ENCODE peak calls at places on chromosomes 6 and 20, in five cellular contexts. One of them, this sample, is unnamed.

GRCh38 chr20:62387219-62387913 is 463 bp downstream of the RPS21 start:
- DNase-seq in psoas muscle: no peak
- DNase-seq in K562: no peak
- DNase-seq in ascending aorta: no peak
- DNase-seq in retinal pigment epithelial cell: no peak
- DNase-seq in this sample: no peak

GRCh38 chr6:94300424-94301144 is 881.2 kb upstream of the EPHA7 start:
- DNase-seq in psoas muscle: no peak
- DNase-seq in K562: no peak
- DNase-seq in ascending aorta: no peak
- DNase-seq in retinal pigment epithelial cell: no peak
- DNase-seq in this sample: no peak

GRCh38 chr6:150656156-150656555 is 56.5 kb downstream of the PLEKHG1 start:
- DNase-seq in psoas muscle: no peak
- DNase-seq in K562: no peak
- DNase-seq in ascending aorta: no peak
- DNase-seq in retinal pigment epithelial cell: no peak
- DNase-seq in this sample: no peak

GRCh38 chr6:30842754-30843610 is 41.3 kb upstream of the DDR1 start:
- DNase-seq in psoas muscle: no peak
- DNase-seq in K562: peak; percentile 40
- DNase-seq in ascending aorta: no peak
- DNase-seq in retinal pigment epithelial cell: no peak
- DNase-seq in this sample: no peak

GRCh38 chr6:166435574-166435973 is 52.8 kb upstream of the MPC1 start:
- DNase-seq in psoas muscle: no peak
- DNase-seq in K562: no peak
- DNase-seq in ascending aorta: no peak
- DNase-seq in retinal pigment epithelial cell: no peak
- DNase-seq in this sample: no peak

GRCh38 chr20:32179515-32179914 is 28.0 kb downstream of the PLAGL2 start:
- DNase-seq in psoas muscle: no peak
- DNase-seq in K562: no peak
- DNase-seq in ascending aorta: no peak
- DNase-seq in retinal pigment epithelial cell: no peak
- DNase-seq in this sample: no peak

GRCh38 chr20:58888521-58889333 is 36.2 kb downstream of the GNAS start:
- DNase-seq in psoas muscle: peak; percentile 83
- DNase-seq in K562: peak; percentile 79
- DNase-seq in ascending aorta: peak; percentile 45
- DNase-seq in retinal pigment epithelial cell: no peak
- DNase-seq in this sample: peak; percentile 93

GRCh38 chr6:137802408-137803182 is 64.5 kb upstream of the TNFAIP3 start:
- DNase-seq in psoas muscle: no peak
- DNase-seq in K562: no peak
- DNase-seq in ascending aorta: no peak
- DNase-seq in retinal pigment epithelial cell: no peak
- DNase-seq in this sample: no peak

GRCh38 chr6:52543729-52544324 is 33.0 kb downstream of the TRAM2 start:
- DNase-seq in psoas muscle: no peak
- DNase-seq in K562: no peak
- DNase-seq in ascending aorta: no peak
- DNase-seq in retinal pigment epithelial cell: no peak
- DNase-seq in this sample: no peak

GRCh38 chr6:87700729-87701675 is 1.0 kb downstream of the AKIRIN2 start:
- DNase-seq in psoas muscle: peak; percentile 41
- DNase-seq in K562: peak; percentile 88
- DNase-seq in ascending aorta: no peak
- DNase-seq in retinal pigment epithelial cell: no peak
- DNase-seq in this sample: peak; percentile 69

GRCh38 chr20:44976698-44977097 is 10.4 kb downstream of the STK4 start:
- DNase-seq in psoas muscle: no peak
- DNase-seq in K562: no peak
- DNase-seq in ascending aorta: no peak
- DNase-seq in retinal pigment epithelial cell: no peak
- DNase-seq in this sample: no peak

GRCh38 chr20:62404761-62405107 is 2.4 kb downstream of the CABLES2 start:
- DNase-seq in psoas muscle: no peak
- DNase-seq in K562: no peak
- DNase-seq in ascending aorta: no peak
- DNase-seq in retinal pigment epithelial cell: no peak
- DNase-seq in this sample: no peak

GRCh38 chr6:154488802-154489437 is 21.6 kb downstream of the CNKSR3 start:
- DNase-seq in psoas muscle: no peak
- DNase-seq in K562: no peak
- DNase-seq in ascending aorta: no peak
- DNase-seq in retinal pigment epithelial cell: no peak
- DNase-seq in this sample: no peak

GRCh38 chr20:51434556-51435256 is 107.8 kb downstream of the NFATC2 start:
- DNase-seq in psoas muscle: no peak
- DNase-seq in K562: peak; percentile 13
- DNase-seq in ascending aorta: no peak
- DNase-seq in retinal pigment epithelial cell: no peak
- DNase-seq in this sample: no peak

GRCh38 chr20:61117725-61118124 is 134.3 kb upstream of the CDH4 start:
- DNase-seq in psoas muscle: no peak
- DNase-seq in K562: no peak
- DNase-seq in ascending aorta: no peak
- DNase-seq in retinal pigment epithelial cell: no peak
- DNase-seq in this sample: no peak

GRCh38 chr20:43963872-43964791 is 49.5 kb downstream of the TOX2 start:
- DNase-seq in psoas muscle: peak; percentile 44
- DNase-seq in K562: no peak
- DNase-seq in ascending aorta: no peak
- DNase-seq in retinal pigment epithelial cell: no peak
- DNase-seq in this sample: no peak

GRCh38 chr6:127897437-127897836 is 3.4 kb downstream of the THEMIS start:
- DNase-seq in psoas muscle: no peak
- DNase-seq in K562: no peak
- DNase-seq in ascending aorta: no peak
- DNase-seq in retinal pigment epithelial cell: peak; percentile 52
- DNase-seq in this sample: no peak

GRCh38 chr6:82570083-82570482 is 206.5 kb downstream of the TPBG start:
- DNase-seq in psoas muscle: no peak
- DNase-seq in K562: no peak
- DNase-seq in ascending aorta: no peak
- DNase-seq in retinal pigment epithelial cell: no peak
- DNase-seq in this sample: no peak

GRCh38 chr20:3092611-3093379 is 8.3 kb upstream of the AVP start:
- DNase-seq in psoas muscle: peak; percentile 36
- DNase-seq in K562: no peak
- DNase-seq in ascending aorta: no peak
- DNase-seq in retinal pigment epithelial cell: no peak
- DNase-seq in this sample: peak; percentile 60

GRCh38 chr6:45675634-45676033 is 297.9 kb upstream of the SUPT3H start:
- DNase-seq in psoas muscle: no peak
- DNase-seq in K562: no peak
- DNase-seq in ascending aorta: no peak
- DNase-seq in retinal pigment epithelial cell: no peak
- DNase-seq in this sample: no peak

GRCh38 chr6:117676577-117677218 is 1.4 kb downstream of the NUS1 start:
- DNase-seq in psoas muscle: no peak
- DNase-seq in K562: no peak
- DNase-seq in ascending aorta: no peak
- DNase-seq in retinal pigment epithelial cell: no peak
- DNase-seq in this sample: no peak

GRCh38 chr6:34246563-34247391 is 2.0 kb downstream of the SMIM29 start:
- DNase-seq in psoas muscle: no peak
- DNase-seq in K562: peak; percentile 79
- DNase-seq in ascending aorta: no peak
- DNase-seq in retinal pigment epithelial cell: no peak
- DNase-seq in this sample: peak; percentile 60

GRCh38 chr20:21322083-21322710 is 19.1 kb downstream of the XRN2 start:
- DNase-seq in psoas muscle: no peak
- DNase-seq in K562: no peak
- DNase-seq in ascending aorta: no peak
- DNase-seq in retinal pigment epithelial cell: no peak
- DNase-seq in this sample: no peak

GRCh38 chr6:43952746-43953145 is 174.5 kb downstream of the MRPL14 start:
- DNase-seq in psoas muscle: no peak
- DNase-seq in K562: peak; percentile 80
- DNase-seq in ascending aorta: no peak
- DNase-seq in retinal pigment epithelial cell: no peak
- DNase-seq in this sample: no peak
- TF ChIP-seq CTCF in psoas muscle: peak; percentile 8
- TF ChIP-seq CTCF in K562: peak; percentile 63
- TF ChIP-seq CTCF in ascending aorta: no peak
- TF ChIP-seq CTCF in retinal pigment epithelial cell: peak; percentile 32
- TF ChIP-seq CTCF in this sample: no peak

DNA sequence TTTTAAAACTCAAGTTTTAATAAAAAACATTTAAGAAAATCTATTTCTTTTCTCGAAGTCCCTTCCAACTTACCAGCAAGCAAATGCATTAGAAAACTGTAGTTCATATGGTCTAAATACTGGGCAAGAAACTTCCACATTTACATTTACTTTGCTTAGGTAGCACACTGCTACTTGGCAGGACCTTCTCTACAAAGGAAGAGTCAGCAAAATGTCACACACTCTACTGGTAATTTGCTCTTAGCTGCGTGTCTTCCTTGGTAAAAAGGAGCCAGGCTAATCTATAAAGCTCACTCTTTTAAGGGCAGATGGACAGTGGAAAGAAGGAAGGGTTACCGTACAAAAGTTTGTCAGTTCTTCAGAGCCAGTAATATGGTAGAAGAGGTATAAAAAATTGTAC is 45.7 kb downstream of the MAP3K7 start:
- DNase-seq in psoas muscle: no peak
- DNase-seq in K562: no peak
- DNase-seq in ascending aorta: no peak
- DNase-seq in retinal pigment epithelial cell: no peak
- DNase-seq in this sample: no peak
- TF ChIP-seq CTCF in psoas muscle: no peak
- TF ChIP-seq CTCF in K562: no peak
- TF ChIP-seq CTCF in ascending aorta: no peak
- TF ChIP-seq CTCF in retinal pigment epithelial cell: no peak
- TF ChIP-seq CTCF in this sample: no peak

GRCh38 chr20:38125157-38126056 is 39.7 kb downstream of the TGM2 start:
- DNase-seq in psoas muscle: no peak
- DNase-seq in K562: no peak
- DNase-seq in ascending aorta: peak; percentile 77
- DNase-seq in retinal pigment epithelial cell: no peak
- DNase-seq in this sample: no peak
- TF ChIP-seq CTCF in psoas muscle: no peak
- TF ChIP-seq CTCF in K562: no peak
- TF ChIP-seq CTCF in ascending aorta: peak; percentile 25
- TF ChIP-seq CTCF in retinal pigment epithelial cell: peak; percentile 8
- TF ChIP-seq CTCF in this sample: no peak

GRCh38 chr20:17437251-17437650 is 93.9 kb downstream of the BFSP1 start:
- DNase-seq in psoas muscle: no peak
- DNase-seq in K562: peak; percentile 7
- DNase-seq in ascending aorta: no peak
- DNase-seq in retinal pigment epithelial cell: no peak
- DNase-seq in this sample: no peak
- TF ChIP-seq CTCF in psoas muscle: no peak
- TF ChIP-seq CTCF in K562: no peak
- TF ChIP-seq CTCF in ascending aorta: no peak
- TF ChIP-seq CTCF in retinal pigment epithelial cell: no peak
- TF ChIP-seq CTCF in this sample: no peak

DNA sequence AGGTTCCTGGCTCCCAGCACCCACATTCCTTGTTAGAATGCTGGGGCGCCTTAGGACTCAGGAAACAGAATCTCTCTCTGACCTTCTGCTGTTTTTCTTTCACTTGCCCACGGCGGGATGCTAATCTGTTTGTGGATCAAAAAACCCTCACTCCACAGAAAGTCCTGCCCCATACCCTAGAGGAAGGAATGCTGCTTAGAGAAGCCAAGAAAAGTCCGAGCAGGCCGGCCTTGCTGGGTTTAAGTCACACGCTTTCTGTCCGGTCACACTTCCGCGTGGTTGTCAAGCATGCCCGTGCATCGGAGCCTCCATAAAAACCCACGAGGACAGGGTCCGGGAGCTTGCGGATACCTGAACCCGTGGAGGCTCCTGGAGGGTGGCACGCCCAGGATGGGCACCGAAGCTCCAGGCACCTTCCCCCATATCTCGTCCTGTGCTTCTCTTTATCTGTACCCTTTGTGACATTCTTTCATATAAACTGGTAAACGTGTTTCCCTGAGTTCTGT is 223.1 kb downstream of the NRN1 start:
- DNase-seq in psoas muscle: no peak
- DNase-seq in K562: no peak
- DNase-seq in ascending aorta: no peak
- DNase-seq in retinal pigment epithelial cell: no peak
- DNase-seq in this sample: no peak
- TF ChIP-seq CTCF in psoas muscle: no peak
- TF ChIP-seq CTCF in K562: no peak
- TF ChIP-seq CTCF in ascending aorta: no peak
- TF ChIP-seq CTCF in retinal pigment epithelial cell: no peak
- TF ChIP-seq CTCF in this sample: no peak